ENCODE peak calls at places on chromosomes 13 and 19, in four cellular contexts. T, H, K and X are unnamed samples. For H3K9me3, the result is how much of the 10 kb centered on the place peaks cover.

GRCh38 chr13:51000058-51000457 is 90.5 kb downstream of the RNASEH2B start:
- DNase-seq in T (no peak), H (no peak), K (no peak), X (no peak)

GRCh38 chr13:26343816-26344215 is 89.9 kb downstream of the CDK8 start:
- DNase-seq in T (no peak), H (no peak), K (no peak), X (no peak)

GRCh38 chr19:18939922-18940775 is 868 bp downstream of the HOMER3 start:
- DNase-seq in T (no peak), H (peak), K (peak), X (peak)

GRCh38 chr13:71606818-71607217 is 260.2 kb downstream of the DACH1 start:
- DNase-seq in T (no peak), H (no peak), K (no peak), X (no peak)

GRCh38 chr19:3656073-3656746 is 29.6 kb upstream of the CACTIN start:
- DNase-seq in T (no peak), H (no peak), K (no peak), X (no peak)

GRCh38 chr13:95745752-95746151 is 68.8 kb downstream of the DNAJC3 start:
- DNase-seq in T (no peak), H (no peak), K (no peak), X (peak)

GRCh38 chr19:53517114-53517741 is 20.7 kb upstream of the ZNF331 start:
- DNase-seq in T (no peak), H (no peak), K (no peak), X (no peak)

GRCh38 chr19:3324405-3324856 is 42.0 kb upstream of the NFIC start:
- DNase-seq in T (peak), H (peak), K (no peak), X (peak)

GRCh38 chr13:79128158-79128557 is 277.9 kb downstream of the RBM26 start:
- DNase-seq in T (no peak), H (no peak), K (peak), X (no peak)

GRCh38 chr13:95787356-95788099 is 110.6 kb downstream of the DNAJC3 start:
- DNase-seq in T (no peak), H (no peak), K (no peak), X (no peak)

GRCh38 chr19:38035515-38036495 is 128.8 kb downstream of the SIPA1L3 start:
- DNase-seq in T (no peak), H (peak), K (no peak), X (no peak)

GRCh38 chr13:97391201-97391600 is 42.8 kb upstream of the RAP2A start:
- DNase-seq in T (no peak), H (no peak), K (no peak), X (peak)

GRCh38 chr19:44527554-44527953 is 1.9 kb downstream of the CEACAM20 start:
- DNase-seq in T (no peak), H (no peak), K (no peak), X (no peak)

GRCh38 chr19:17686592-17687042 is 1.5 kb downstream of the UNC13A start:
- DNase-seq in T (no peak), H (peak), K (no peak), X (peak)

GRCh38 chr13:76533251-76533650 is 353.0 kb downstream of the KCTD12 start:
- DNase-seq in T (no peak), H (no peak), K (no peak), X (no peak)

GRCh38 chr13:65971541-65971940 is 1258.6 kb downstream of the PCDH9 start:
- DNase-seq in T (no peak), H (no peak), K (no peak), X (no peak)

GRCh38 chr19:38196948-38197656 is 26.9 kb downstream of the DPF1 start:
- DNase-seq in T (no peak), H (no peak), K (no peak), X (no peak)

GRCh38 chr19:51372649-51373504 is at the start of gene NKG7:
- DNase-seq in T (no peak), H (peak), K (no peak), X (no peak)

GRCh38 chr19:5397804-5398692 is 57.2 kb upstream of the ZNRF4 start:
- DNase-seq in T (no peak), H (no peak), K (no peak), X (peak)

GRCh38 chr13:29902632-29903305 is 52.4 kb upstream of the UBL3 start:
- DNase-seq in T (no peak), H (no peak), K (no peak), X (no peak)

GRCh38 chr13:99982741-99983400 is 1.3 kb downstream of the ZIC2 start:
- DNase-seq in T (no peak), H (no peak), K (no peak), X (peak)

GRCh38 chr13:22517544-22517943 is 663.2 kb upstream of the SGCG start:
- DNase-seq in T (no peak), H (no peak), K (no peak), X (no peak)

GRCh38 chr13:20461860-20462532 is 63.7 kb downstream of the CRYL1 start:
- DNase-seq in T (no peak), H (no peak), K (no peak), X (peak)

GRCh38 chr19:34578173-34578572 is 96.6 kb downstream of the WTIP start:
- DNase-seq in T (no peak), H (no peak), K (no peak), X (no peak)

GRCh38 chr13:46948338-46948737 is 51.5 kb upstream of the HTR2A start:
- DNase-seq in T (no peak), H (no peak), K (peak), X (no peak)

GRCh38 chr13:111573362-111573761 is 252.9 kb downstream of the TEX29 start:
- DNase-seq in T (no peak), H (no peak), K (no peak), X (no peak)

GRCh38 chr19:48899781-48900476 is at the start of gene NUCB1:
- DNase-seq in T (peak), H (peak), K (peak), X (peak)

GRCh38 chr13:20231839-20232555 is at the start of gene GJB6:
- DNase-seq in T (no peak), H (no peak), K (peak), X (no peak)

GRCh38 chr13:37375724-37376123 is 222.8 kb downstream of the POSTN start:
- DNase-seq in T (no peak), H (no peak), K (no peak), X (no peak)

GRCh38 chr19:54256250-54257115 is 590 bp downstream of the LILRB5 start:
- DNase-seq in T (no peak), H (no peak), K (no peak), X (no peak)

GRCh38 chr19:50475101-50475568 is 1.2 kb upstream of the EMC10 start:
- DNase-seq in T (no peak), H (peak), K (no peak), X (no peak)

GRCh38 chr19:1989513-1990229 is 25.8 kb downstream of the BTBD2 start:
- DNase-seq in T (no peak), H (peak), K (no peak), X (no peak)

GRCh38 chr13:111270765-111271164 is 49.7 kb upstream of the TEX29 start:
- DNase-seq in T (no peak), H (no peak), K (no peak), X (no peak)

GRCh38 chr19:16928916-16929315 is 40.1 kb downstream of the F2RL3 start:
- DNase-seq in T (no peak), H (peak), K (no peak), X (no peak)

GRCh38 chr19:33688657-33688992 is 66.9 kb downstream of the CHST8 start:
- DNase-seq in T (no peak), H (no peak), K (no peak), X (no peak)

GRCh38 chr19:48354332-48354992 is 9.3 kb downstream of the TMEM143 start:
- DNase-seq in T (no peak), H (no peak), K (no peak), X (no peak)

GRCh38 chr13:98396071-98396710 is 180.7 kb downstream of the STK24 start:
- DNase-seq in T (no peak), H (no peak), K (no peak), X (no peak)

GRCh38 chr19:21434516-21434915 is 37.6 kb downstream of the ZNF493 start:
- DNase-seq in T (no peak), H (no peak), K (no peak), X (no peak)

GRCh38 chr19:41302624-41303351 is 7.2 kb upstream of the CCDC97 start:
- DNase-seq in T (no peak), H (no peak), K (no peak), X (no peak)

GRCh38 chr19:34990578-34991192 is 9.4 kb upstream of the GRAMD1A start:
- DNase-seq in T (peak), H (peak), K (no peak), X (no peak)

DNA sequence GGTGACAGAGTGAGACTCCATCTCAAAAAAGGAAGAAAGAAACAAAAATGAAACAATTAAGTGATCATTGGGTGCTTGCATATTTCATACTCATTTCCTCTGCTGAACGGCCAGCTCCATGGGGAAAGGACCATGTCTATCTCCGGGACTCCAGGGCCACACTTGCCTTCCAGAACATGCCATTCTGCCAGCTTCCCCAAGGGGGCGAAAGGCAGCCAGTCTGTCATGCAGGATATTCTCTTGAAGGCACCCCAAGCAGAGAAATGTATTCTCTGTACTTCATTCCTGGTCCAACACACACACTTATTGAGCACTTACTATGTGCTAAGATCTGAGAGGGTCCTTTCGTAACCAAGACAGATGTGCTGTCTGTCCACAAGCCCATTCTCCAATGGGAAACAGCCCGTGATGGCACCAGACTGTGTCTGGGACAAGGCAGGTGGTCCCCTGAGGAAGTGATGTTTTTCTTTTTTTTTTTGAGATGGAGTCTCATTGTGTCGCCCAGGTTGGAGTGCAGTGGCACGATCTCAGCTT is 10.2 kb upstream of the CARM1 start:
- DNase-seq in T (peak), H (no peak), K (no peak), X (peak)
- TF ChIP-seq CTCF in T (peak), H (peak), K (peak), X (peak)

GRCh38 chr13:88162076-88162702 is 491.0 kb downstream of the SLITRK5 start:
- DNase-seq in T (no peak), H (no peak), K (no peak), X (peak)
- H3K9me3 ChIP-seq in T (under half), H (under half), K (under half), X (under half)

GRCh38 chr13:44437356-44438233 is 64.0 kb downstream of the SERP2 start:
- DNase-seq in T (no peak), H (no peak), K (peak), X (peak)
- TF ChIP-seq CTCF in T (peak), H (peak), K (peak), X (peak)

DNA sequence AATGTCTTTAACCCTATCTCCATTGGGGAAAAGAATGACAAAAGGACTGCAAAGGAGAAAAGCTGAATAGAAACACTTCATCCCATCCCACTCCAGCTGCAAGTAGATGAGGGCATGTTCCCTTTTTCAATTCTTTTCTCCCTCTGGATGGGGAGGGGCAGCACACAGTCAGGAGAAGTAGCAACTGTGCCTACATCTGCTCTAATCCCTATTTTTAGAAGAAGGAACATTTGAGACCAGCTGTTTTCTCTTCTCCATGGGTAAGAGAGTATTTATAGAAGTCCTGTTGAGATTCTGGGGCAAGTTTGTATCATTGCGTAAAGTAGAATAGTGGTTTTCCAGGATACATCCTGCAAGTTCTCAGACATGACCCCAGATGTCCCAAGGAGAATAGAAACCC is 9.3 kb upstream of the GTF3A start:
- DNase-seq in T (no peak), H (no peak), K (no peak), X (no peak)
- H3K9me3 ChIP-seq in T (under half), H (under half), K (under half), X (under half)

DNA sequence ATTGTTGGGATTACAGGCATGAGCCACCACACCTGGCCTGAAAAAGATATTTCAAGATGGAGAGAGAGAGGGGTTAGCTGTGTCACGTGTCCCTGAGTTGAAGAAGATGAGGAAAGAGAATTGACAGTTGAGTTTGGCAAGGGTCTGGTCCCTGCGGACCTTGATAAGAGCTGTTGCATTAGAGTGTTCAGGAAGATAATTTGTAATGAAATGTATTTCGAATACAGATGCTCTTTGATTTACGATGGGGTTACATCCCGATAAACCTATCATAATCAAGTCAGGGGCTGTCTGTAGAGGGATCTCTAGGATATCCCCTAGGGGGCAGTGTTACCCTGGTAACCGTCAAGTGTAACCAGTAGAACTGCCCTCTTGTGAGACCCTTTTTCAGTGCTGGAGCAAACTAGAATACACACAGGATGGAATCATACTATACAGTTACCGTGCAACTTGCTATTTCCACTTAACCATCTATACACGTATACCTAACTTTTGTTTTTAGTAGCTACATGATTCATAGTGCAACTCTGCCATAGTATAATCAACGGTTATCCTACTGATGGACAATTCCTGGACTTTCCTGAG is 1.5 kb upstream of the ELOF1 start:
- DNase-seq in T (no peak), H (no peak), K (peak), X (peak)
- TF ChIP-seq CTCF in T (peak), H (peak), K (peak), X (peak)